ENCODE peak calls at places on chromosomes 6 and 20, in seven cellular contexts. U is psoas muscle; O is stomach; Q is ACHN; Y is GM23338; A is LNCaP clone FGC; K is activated naive CD8-positive, alpha-beta T cell treated with anti-CD3 and anti-CD28 coated beads, Interleukin-2, amount 50 U/mL, for 24 hours. H is an unnamed sample.
A peak's percentile ranks its signal among the peaks of the same experiment; 100 is the strongest.

GRCh38 chr6:86042214-86042613 is 399.5 kb upstream of the SYNCRIP start:
- DNase-seq in U (no peak), O (no peak), Q (no peak), Y (no peak), A (no peak), K (no peak), H (no peak)

GRCh38 chr20:19368351-19368750 is 155.9 kb downstream of the SLC24A3 start:
- DNase-seq in U (no peak), O (no peak), Q (no peak), Y (no peak), A (no peak), K (no peak), H (no peak)

GRCh38 chr6:106309766-106310373 is 15.7 kb downstream of the ATG5 start:
- DNase-seq in U (no peak), O (no peak), Q (peak; percentile 76), Y (no peak), A (no peak), K (no peak), H (peak; percentile 12)

GRCh38 chr6:4664117-4664626 is 112.0 kb upstream of the CDYL start:
- DNase-seq in U (peak; percentile 78), O (no peak), Q (no peak), Y (no peak), A (no peak), K (no peak), H (no peak)

GRCh38 chr20:48660788-48661187 is 167.0 kb downstream of the PREX1 start:
- DNase-seq in U (no peak), O (no peak), Q (no peak), Y (no peak), A (no peak), K (no peak), H (no peak)

GRCh38 chr20:57087705-57088104 is 178.7 kb downstream of the BMP7 start:
- DNase-seq in U (no peak), O (no peak), Q (no peak), Y (no peak), A (no peak), K (no peak), H (no peak)

GRCh38 chr6:4676016-4676415 is 100.2 kb upstream of the CDYL start:
- DNase-seq in U (no peak), O (no peak), Q (no peak), Y (no peak), A (no peak), K (no peak), H (no peak)

GRCh38 chr6:39553811-39554802 is 171.1 kb downstream of the KIF6 start:
- DNase-seq in U (peak; percentile 25), O (no peak), Q (no peak), Y (no peak), A (no peak), K (no peak), H (no peak)

GRCh38 chr6:91276315-91276714 is 689.4 kb upstream of the MAP3K7 start:
- DNase-seq in U (no peak), O (no peak), Q (peak; percentile 23), Y (peak; percentile 82), A (peak; percentile 22), K (no peak), H (no peak)

GRCh38 chr20:8790442-8791074 is 278.3 kb upstream of the PLCB4 start:
- DNase-seq in U (no peak), O (peak; percentile 36), Q (peak; percentile 74), Y (peak; percentile 76), A (no peak), K (peak; percentile 2), H (no peak)

GRCh38 chr20:46120136-46120535 is 2.0 kb downstream of the CD40 start:
- DNase-seq in U (no peak), O (no peak), Q (no peak), Y (no peak), A (no peak), K (no peak), H (no peak)

GRCh38 chr6:77037439-77037838 is 425.9 kb downstream of the HTR1B start:
- DNase-seq in U (no peak), O (no peak), Q (no peak), Y (no peak), A (no peak), K (no peak), H (no peak)

GRCh38 chr6:164133095-164133494 is 718.6 kb downstream of the QKI start:
- DNase-seq in U (no peak), O (no peak), Q (no peak), Y (no peak), A (no peak), K (no peak), H (no peak)

GRCh38 chr6:44563397-44563796 is 175.9 kb downstream of the CDC5L start:
- DNase-seq in U (no peak), O (no peak), Q (no peak), Y (peak; percentile 4), A (peak; percentile 86), K (no peak), H (no peak)

GRCh38 chr6:53795254-53795701 is 473 bp downstream of the LRRC1 start:
- DNase-seq in U (no peak), O (peak; percentile 34), Q (peak; percentile 27), Y (peak; percentile 54), A (no peak), K (peak; percentile 3), H (peak; percentile 50)

GRCh38 chr6:135640449-135641111 is 143.0 kb upstream of the AHI1 start:
- DNase-seq in U (no peak), O (no peak), Q (no peak), Y (no peak), A (no peak), K (no peak), H (no peak)

GRCh38 chr6:28969129-28969528 is 36.0 kb downstream of the ZNF311 start:
- DNase-seq in U (no peak), O (no peak), Q (no peak), Y (peak; percentile 65), A (no peak), K (no peak), H (no peak)

GRCh38 chr20:34621383-34622367 is 55.2 kb downstream of the PIGU start:
- DNase-seq in U (no peak), O (no peak), Q (no peak), Y (no peak), A (no peak), K (no peak), H (no peak)

GRCh38 chr6:86775893-86776292 is 161.4 kb upstream of the HTR1E start:
- DNase-seq in U (no peak), O (no peak), Q (no peak), Y (no peak), A (no peak), K (no peak), H (no peak)

GRCh38 chr6:118086189-118086588 is 179.1 kb downstream of the SLC35F1 start:
- DNase-seq in U (no peak), O (no peak), Q (no peak), Y (no peak), A (no peak), K (no peak), H (no peak)

GRCh38 chr6:3426817-3427739 is 29.8 kb downstream of the SLC22A23 start:
- DNase-seq in U (no peak), O (no peak), Q (no peak), Y (no peak), A (no peak), K (no peak), H (no peak)

GRCh38 chr20:22597303-22597702 is 12.9 kb upstream of the FOXA2 start:
- DNase-seq in U (no peak), O (no peak), Q (no peak), Y (no peak), A (no peak), K (no peak), H (no peak)

GRCh38 chr6:129644567-129645015 is 65.4 kb downstream of the ARHGAP18 start:
- DNase-seq in U (no peak), O (no peak), Q (no peak), Y (no peak), A (no peak), K (no peak), H (no peak)

GRCh38 chr6:154112181-154112809 is 73.3 kb downstream of the OPRM1 start:
- DNase-seq in U (no peak), O (no peak), Q (peak; percentile 7), Y (no peak), A (no peak), K (no peak), H (no peak)

GRCh38 chr6:110949679-110950285 is 8.7 kb upstream of the GTF3C6 start:
- DNase-seq in U (no peak), O (no peak), Q (peak; percentile 41), Y (peak; percentile 40), A (no peak), K (no peak), H (no peak)

GRCh38 chr6:130525378-130525777 is 159.6 kb downstream of the TMEM200A start:
- DNase-seq in U (no peak), O (no peak), Q (no peak), Y (no peak), A (no peak), K (no peak), H (no peak)

GRCh38 chr6:44966449-44967091 is 361.6 kb upstream of the RUNX2 start:
- DNase-seq in U (no peak), O (no peak), Q (peak; percentile 10), Y (no peak), A (no peak), K (no peak), H (no peak)

GRCh38 chr6:81865712-81866111 is 113.2 kb upstream of the TENT5A start:
- DNase-seq in U (no peak), O (no peak), Q (no peak), Y (no peak), A (no peak), K (no peak), H (peak; percentile 25)

GRCh38 chr20:35506872-35507638 is 22.4 kb downstream of the C20orf173 start:
- DNase-seq in U (no peak), O (no peak), Q (no peak), Y (no peak), A (no peak), K (no peak), H (peak; percentile 43)

GRCh38 chr6:80520195-80520594 is 413.7 kb downstream of the BCKDHB start:
- DNase-seq in U (no peak), O (no peak), Q (no peak), Y (no peak), A (no peak), K (no peak), H (no peak)

GRCh38 chr6:121810346-121811032 is 375.0 kb downstream of the GJA1 start:
- DNase-seq in U (no peak), O (no peak), Q (no peak), Y (no peak), A (no peak), K (no peak), H (no peak)

GRCh38 chr6:169853196-169854082 is 102.0 kb downstream of the ERMARD start:
- DNase-seq in U (no peak), O (peak; percentile 11), Q (no peak), Y (no peak), A (no peak), K (no peak), H (no peak)

GRCh38 chr6:113642714-113643442 is 214.3 kb upstream of the MARCKS start:
- DNase-seq in U (no peak), O (peak; percentile 95), Q (no peak), Y (peak; percentile 27), A (peak; percentile 78), K (no peak), H (no peak)

GRCh38 chr6:98871057-98871456 is 36.7 kb downstream of the POU3F2 start:
- DNase-seq in U (no peak), O (no peak), Q (no peak), Y (no peak), A (peak; percentile 99), K (no peak), H (no peak)

GRCh38 chr6:98469146-98469545 is 365.2 kb upstream of the POU3F2 start:
- DNase-seq in U (no peak), O (no peak), Q (no peak), Y (no peak), A (no peak), K (no peak), H (no peak)